ENCODE peak calls at places on chromosomes 13 and 19, in ten cellular contexts. X, O, E, S, G, V, Z, Q, N and U are unnamed samples.

GRCh38 chr13:106500450-106500849 is 35.0 kb downstream of the EFNB2 start:
- DNase-seq in X (no peak), O (no peak), E (no peak), S (no peak), G (no peak), V (no peak), Z (no peak), Q (no peak), N (no peak), U (no peak)

GRCh38 chr19:11984986-11985385 is 20.1 kb downstream of the ZNF763 start:
- DNase-seq in X (no peak), O (no peak), E (no peak), S (no peak), G (no peak), V (no peak), Z (no peak), Q (no peak), N (no peak), U (peak; percentile 35)

GRCh38 chr19:6185093-6185824 is 49.8 kb downstream of the ACSBG2 start:
- DNase-seq in X (no peak), O (no peak), E (no peak), S (peak; percentile 48), G (no peak), V (no peak), Z (no peak), Q (no peak), N (no peak), U (no peak)

GRCh38 chr13:110625771-110626321 is 10.5 kb downstream of the NAXD start:
- DNase-seq in X (no peak), O (no peak), E (no peak), S (no peak), G (no peak), V (no peak), Z (peak; percentile 77), Q (no peak), N (no peak), U (no peak)

GRCh38 chr13:78228940-78229339 is 310.3 kb upstream of the EDNRB start:
- DNase-seq in X (no peak), O (no peak), E (no peak), S (no peak), G (no peak), V (no peak), Z (no peak), Q (no peak), N (no peak), U (no peak)

GRCh38 chr13:40102854-40103253 is 447.4 kb downstream of the COG6 start:
- DNase-seq in X (no peak), O (peak; percentile 5), E (peak; percentile 65), S (no peak), G (no peak), V (no peak), Z (peak; percentile 52), Q (no peak), N (no peak), U (no peak)

GRCh38 chr19:46133101-46133627 is 8.7 kb upstream of the IGFL3 start:
- DNase-seq in X (peak; percentile 67), O (no peak), E (peak; percentile 97), S (peak; percentile 74), G (peak; percentile 90), V (peak; percentile 18), Z (no peak), Q (no peak), N (peak; percentile 20), U (no peak)

GRCh38 chr13:112892759-112893569 is 76.0 kb upstream of the MCF2L start:
- DNase-seq in X (no peak), O (no peak), E (no peak), S (no peak), G (no peak), V (no peak), Z (peak; percentile 61), Q (no peak), N (no peak), U (no peak)

GRCh38 chr13:51958217-51958547 is 53.1 kb downstream of the ATP7B start:
- DNase-seq in X (no peak), O (no peak), E (no peak), S (no peak), G (no peak), V (no peak), Z (peak; percentile 76), Q (no peak), N (no peak), U (no peak)

GRCh38 chr13:23806874-23807522 is 82.2 kb downstream of the MIPEP start:
- DNase-seq in X (no peak), O (no peak), E (peak; percentile 17), S (no peak), G (no peak), V (no peak), Z (no peak), Q (no peak), N (no peak), U (no peak)

GRCh38 chr19:51719251-51719901 is 4.4 kb downstream of the HAS1 start:
- DNase-seq in X (peak; percentile 21), O (no peak), E (no peak), S (no peak), G (no peak), V (no peak), Z (no peak), Q (no peak), N (no peak), U (no peak)

GRCh38 chr19:39307233-39307821 is 11.1 kb downstream of the IFNL1 start:
- DNase-seq in X (no peak), O (no peak), E (no peak), S (peak; percentile 73), G (no peak), V (no peak), Z (peak; percentile 57), Q (peak; percentile 49), N (no peak), U (peak; percentile 72)

GRCh38 chr13:73998631-73999030 is 135.6 kb downstream of the KLF12 start:
- DNase-seq in X (no peak), O (no peak), E (no peak), S (no peak), G (no peak), V (no peak), Z (no peak), Q (no peak), N (no peak), U (no peak)

GRCh38 chr13:73996569-73996968 is 137.6 kb downstream of the KLF12 start:
- DNase-seq in X (no peak), O (no peak), E (no peak), S (no peak), G (no peak), V (no peak), Z (no peak), Q (no peak), N (no peak), U (no peak)

GRCh38 chr13:73997964-73998363 is 136.2 kb downstream of the KLF12 start:
- DNase-seq in X (no peak), O (no peak), E (no peak), S (no peak), G (no peak), V (no peak), Z (no peak), Q (no peak), N (no peak), U (no peak)

GRCh38 chr13:73993661-73994060 is 140.5 kb downstream of the KLF12 start:
- DNase-seq in X (no peak), O (no peak), E (no peak), S (no peak), G (no peak), V (no peak), Z (no peak), Q (no peak), N (no peak), U (no peak)

GRCh38 chr13:73995752-73996151 is 138.5 kb downstream of the KLF12 start:
- DNase-seq in X (no peak), O (no peak), E (no peak), S (no peak), G (no peak), V (no peak), Z (no peak), Q (no peak), N (no peak), U (no peak)
- TF ChIP-seq POLR2A in X (no peak), O (no peak), E (no peak), S (no peak), G (no peak), V (no peak), Z (no peak), Q (no peak), N (no peak), U (no peak)

DNA sequence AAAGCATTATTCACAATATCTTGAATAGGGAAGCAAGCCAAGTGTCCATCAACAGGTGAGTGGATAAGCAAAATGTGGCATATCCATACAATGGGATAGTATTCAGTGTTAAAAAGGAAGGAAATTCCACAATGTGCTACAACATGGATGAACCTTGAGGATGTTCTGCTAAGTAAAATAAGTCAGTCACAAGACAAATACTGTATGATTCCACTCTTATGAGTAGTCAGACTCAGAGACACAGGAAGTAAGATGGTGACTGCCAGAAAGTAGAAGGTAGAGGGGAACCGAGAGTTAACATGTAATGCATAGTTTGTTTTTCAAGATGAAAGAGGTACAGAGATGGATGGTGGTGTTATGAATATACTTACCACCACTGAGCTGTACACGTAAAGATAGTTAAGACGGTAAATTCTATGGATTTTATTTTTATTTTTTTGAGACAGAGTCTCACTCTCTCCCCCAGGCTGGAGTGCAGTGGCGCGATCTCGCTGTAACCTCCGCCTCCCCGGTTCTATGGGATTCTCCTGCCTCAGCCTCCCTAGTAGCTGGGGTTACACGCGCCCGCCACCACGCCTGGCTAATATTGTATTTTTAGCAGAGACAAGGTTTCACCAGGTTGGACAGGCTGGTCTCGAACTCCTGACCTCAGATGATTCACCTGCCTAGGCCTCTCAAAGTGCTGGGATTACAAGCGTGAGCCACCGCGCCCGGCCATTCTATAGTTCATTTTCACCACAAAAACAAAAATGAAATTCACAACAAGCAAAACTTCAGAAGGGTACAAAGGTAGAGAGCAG is 1.0 kb upstream of the CHAMP1 start:
- DNase-seq in X (peak; percentile 21), O (no peak), E (peak; percentile 51), S (no peak), G (no peak), V (peak; percentile 18), Z (no peak), Q (no peak), N (no peak), U (peak; percentile 48)
- TF ChIP-seq POLR2A in X (no peak), O (no peak), E (no peak), S (no peak), G (no peak), V (no peak), Z (no peak), Q (no peak), N (no peak), U (no peak)

DNA sequence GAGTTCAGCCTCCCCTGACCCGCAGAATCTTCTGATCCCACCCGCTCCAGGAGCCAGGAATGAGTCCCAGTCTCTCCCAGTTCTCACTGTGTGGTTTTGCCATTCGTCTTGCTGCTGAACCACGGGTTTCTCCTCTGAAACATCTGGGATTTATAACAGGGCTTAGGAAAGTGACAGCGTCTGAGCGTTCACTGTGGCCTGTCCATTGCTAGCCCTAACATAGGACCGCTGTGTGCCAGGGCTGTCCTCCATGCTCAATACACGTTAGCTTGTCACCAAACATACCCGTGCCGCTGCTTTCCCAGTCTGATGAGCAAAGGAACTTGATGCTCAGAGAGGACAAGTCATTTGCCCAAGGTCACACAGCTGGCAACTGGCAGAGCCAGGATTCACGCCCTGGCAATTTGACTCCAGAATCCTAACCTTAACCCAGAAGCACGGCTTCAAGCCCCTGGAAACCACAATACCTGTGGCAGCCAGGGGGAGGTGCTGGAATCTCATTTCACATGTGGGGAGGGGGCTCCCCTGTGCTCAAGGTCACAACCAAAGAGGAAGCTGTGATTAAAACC is 1.1 kb upstream of the APOE start:
- DNase-seq in X (no peak), O (no peak), E (no peak), S (no peak), G (no peak), V (no peak), Z (no peak), Q (no peak), N (no peak), U (no peak)
- TF ChIP-seq POLR2A in X (no peak), O (no peak), E (no peak), S (no peak), G (no peak), V (no peak), Z (no peak), Q (no peak), N (no peak), U (peak; percentile 30)

GRCh38 chr19:18849838-18850400 is 18.2 kb downstream of the UPF1 start:
- DNase-seq in X (no peak), O (no peak), E (no peak), S (no peak), G (no peak), V (no peak), Z (no peak), Q (no peak), N (no peak), U (no peak)
- TF ChIP-seq POLR2A in X (no peak), O (no peak), E (no peak), S (no peak), G (no peak), V (no peak), Z (no peak), Q (no peak), N (no peak), U (no peak)